ENCODE peak calls at places on chromosomes 7 and 10, in four cellular contexts. I is heart left ventricle, H is PC-9, J is thoracic aorta. Q is an unnamed sample. For H3K27me3 and H3K4me1, the result is how much of the 10 kb centered on the place peaks cover.

GRCh38 chr7:116630932-116631449 is 41.0 kb upstream of the MET start:
- DNase-seq in I (peak), J (peak), H (no peak), Q (no peak)

GRCh38 chr10:35916791-35917190 is 274.7 kb upstream of the FZD8 start:
- DNase-seq in I (no peak), H (no peak), J (no peak), Q (peak)

GRCh38 chr10:77351386-77351785 is 286.2 kb downstream of the KCNMA1 start:
- DNase-seq in J (no peak), I (no peak), H (no peak), Q (peak)

GRCh38 chr10:99981581-99982199 is 28.1 kb downstream of the DNMBP start:
- DNase-seq in J (no peak), H (no peak), I (no peak), Q (no peak)

GRCh38 chr10:71077796-71078453 is 134.4 kb upstream of the UNC5B start:
- DNase-seq in J (no peak), I (peak), H (no peak), Q (no peak)

GRCh38 chr7:33809218-33809617 is 96.1 kb upstream of the BMPER start:
- DNase-seq in I (no peak), H (no peak), J (no peak), Q (no peak)

GRCh38 chr7:126774077-126774476 is 478.7 kb downstream of the GRM8 start:
- DNase-seq in I (no peak), H (no peak), J (no peak), Q (no peak)

GRCh38 chr10:72355214-72355555 is 466 bp upstream of the DNAJB12 start:
- DNase-seq in I (no peak), H (no peak), J (no peak), Q (no peak)

GRCh38 chr7:53272081-53272480 is 236.6 kb downstream of the POM121L12 start:
- DNase-seq in H (no peak), I (no peak), J (no peak), Q (no peak)

GRCh38 chr7:30301751-30302150 is 17.4 kb downstream of the ZNRF2 start:
- DNase-seq in H (no peak), I (no peak), J (no peak), Q (no peak)

GRCh38 chr10:130045091-130045652 is 65.5 kb downstream of the C10orf143 start:
- DNase-seq in I (no peak), J (no peak), H (no peak), Q (no peak)

GRCh38 chr7:37229381-37229780 is 219.3 kb downstream of the ELMO1 start:
- DNase-seq in I (no peak), H (no peak), J (no peak), Q (no peak)

GRCh38 chr7:141702047-141702567 is at the start of gene DENND11:
- DNase-seq in I (peak), J (no peak), H (peak), Q (peak)

GRCh38 chr7:158416283-158416933 is 171.2 kb downstream of the PTPRN2 start:
- DNase-seq in I (no peak), J (no peak), H (no peak), Q (no peak)

GRCh38 chr7:137527634-137528033 is 184.1 kb upstream of the PTN start:
- DNase-seq in H (no peak), J (no peak), I (no peak), Q (no peak)

GRCh38 chr7:116495737-116496136 is 3.8 kb upstream of the CAV2 start:
- DNase-seq in I (no peak), J (no peak), H (peak), Q (no peak)

GRCh38 chr7:129741743-129742213 is 130.3 kb downstream of the NRF1 start:
- DNase-seq in J (no peak), I (no peak), H (no peak), Q (no peak)

GRCh38 chr7:128404826-128405344 is 4.9 kb downstream of the IMPDH1 start:
- DNase-seq in I (no peak), J (no peak), H (no peak), Q (no peak)

GRCh38 chr10:109676703-109677102 is 246.6 kb downstream of the XPNPEP1 start:
- DNase-seq in H (no peak), J (no peak), I (no peak), Q (peak)

GRCh38 chr7:16359201-16359600 is 62.1 kb downstream of the CRPPA start:
- DNase-seq in H (no peak), J (no peak), I (no peak), Q (no peak)

DNA sequence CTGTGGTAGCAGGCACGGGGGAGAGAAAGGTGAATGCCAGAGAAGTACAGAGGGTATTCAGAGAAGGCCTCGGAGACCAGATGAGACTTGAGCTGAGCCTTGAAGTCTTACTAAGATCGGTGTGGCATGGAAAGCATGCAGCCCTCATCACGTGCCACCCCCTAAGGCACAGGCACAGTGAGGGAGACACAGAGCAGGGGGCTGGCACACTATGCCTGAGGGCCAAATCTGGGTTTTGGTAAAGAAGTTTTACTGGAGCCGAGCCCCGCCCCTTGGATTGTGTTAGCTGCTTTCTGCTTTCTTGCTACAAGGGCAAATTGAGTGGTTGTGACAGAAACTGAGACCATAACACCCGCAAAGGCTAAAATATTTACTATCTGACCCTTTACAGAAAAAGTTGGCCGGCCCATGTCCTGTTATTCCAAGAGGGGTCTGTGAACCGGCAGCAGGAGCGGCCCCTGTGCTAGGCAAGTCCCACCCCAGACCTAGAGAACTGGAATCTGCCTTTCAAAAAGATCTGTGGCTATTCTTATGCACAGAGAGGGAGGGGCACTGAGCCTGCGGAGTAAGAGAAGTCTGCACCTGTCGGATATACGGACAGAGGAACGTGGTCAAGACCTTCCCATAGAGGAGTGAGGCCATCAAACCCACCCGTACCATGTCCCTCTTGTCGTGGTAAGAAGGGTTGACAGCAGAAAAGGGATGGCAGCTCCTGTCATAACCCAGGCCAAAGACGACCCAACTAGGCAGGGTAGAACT is 109.3 kb upstream of the RHEB start:
- DNase-seq in I (no peak), H (no peak), J (no peak), Q (no peak)
- H3K27ac ChIP-seq in I (no peak), H (no peak), J (peak), Q (no peak)

DNA sequence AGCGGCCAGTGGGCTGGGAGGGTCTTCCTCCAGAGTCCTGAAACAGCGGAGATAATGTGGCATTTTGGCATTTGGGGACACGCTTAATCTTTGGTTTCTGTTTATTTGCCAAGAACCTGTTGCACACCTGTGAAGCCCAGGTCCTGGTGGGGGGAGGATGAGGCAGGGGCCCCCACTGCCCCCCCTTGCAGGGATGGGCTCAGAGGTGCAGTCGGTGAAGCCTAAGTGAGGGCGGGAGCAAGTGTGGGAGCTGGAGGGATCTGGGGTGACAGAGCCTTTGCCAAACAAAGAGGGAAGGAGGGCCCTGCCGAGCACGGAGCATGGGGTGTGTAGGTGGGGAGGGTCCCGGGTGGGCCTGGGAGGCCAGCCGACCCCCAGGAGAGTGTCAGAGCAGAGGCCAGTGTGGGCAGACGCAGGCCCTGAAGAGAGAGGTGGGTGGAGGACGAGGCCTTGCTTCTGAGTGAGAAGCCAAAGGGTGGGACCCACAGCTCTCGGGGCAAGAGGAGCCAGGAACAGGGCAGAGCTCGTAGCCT is 62.1 kb upstream of the ADGRA1 start:
- DNase-seq in J (no peak), I (no peak), H (no peak), Q (no peak)
- H3K27me3 ChIP-seq in J (under half), I (under half), H (half or more), Q (under half)

GRCh38 chr10:79140083-79140793 is 71.5 kb downstream of the ZMIZ1 start:
- DNase-seq in J (no peak), H (no peak), I (no peak), Q (no peak)

GRCh38 chr10:79142522-79143309 is 74.0 kb downstream of the ZMIZ1 start:
- DNase-seq in H (no peak), J (no peak), I (no peak), Q (no peak)

GRCh38 chr10:79139124-79139835 is 70.5 kb downstream of the ZMIZ1 start:
- DNase-seq in H (no peak), J (peak), I (peak), Q (no peak)

GRCh38 chr10:79142064-79142491 is 73.3 kb downstream of the ZMIZ1 start:
- DNase-seq in J (no peak), H (no peak), I (no peak), Q (no peak)

GRCh38 chr10:79140906-79141305 is 72.1 kb downstream of the ZMIZ1 start:
- DNase-seq in I (no peak), H (no peak), J (no peak), Q (no peak)
- H3K4me1 ChIP-seq in I (half or more), H (under half), J (under half), Q (half or more)

DNA sequence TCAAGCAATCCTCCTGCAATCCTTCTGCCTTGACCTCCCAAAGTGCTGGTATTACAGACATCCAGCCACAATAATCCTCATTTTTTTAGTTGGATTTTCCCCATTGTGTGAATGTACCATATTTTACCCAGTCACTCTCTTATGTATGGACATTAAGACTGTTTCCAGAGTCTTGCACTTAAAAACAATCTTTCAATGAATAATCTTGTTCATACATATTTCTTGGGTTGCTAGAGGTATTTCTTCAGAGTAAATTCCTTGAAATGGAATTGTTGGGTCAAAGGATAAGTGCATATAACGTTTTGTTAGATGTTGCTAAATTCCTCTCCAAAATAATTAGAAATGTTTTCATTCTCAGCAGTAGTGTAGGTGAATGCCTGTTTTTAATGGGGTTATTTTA is 283.1 kb upstream of the KAT6B start:
- DNase-seq in J (no peak), H (no peak), I (no peak), Q (no peak)
- H3K27ac ChIP-seq in J (no peak), H (no peak), I (no peak), Q (no peak)

DNA sequence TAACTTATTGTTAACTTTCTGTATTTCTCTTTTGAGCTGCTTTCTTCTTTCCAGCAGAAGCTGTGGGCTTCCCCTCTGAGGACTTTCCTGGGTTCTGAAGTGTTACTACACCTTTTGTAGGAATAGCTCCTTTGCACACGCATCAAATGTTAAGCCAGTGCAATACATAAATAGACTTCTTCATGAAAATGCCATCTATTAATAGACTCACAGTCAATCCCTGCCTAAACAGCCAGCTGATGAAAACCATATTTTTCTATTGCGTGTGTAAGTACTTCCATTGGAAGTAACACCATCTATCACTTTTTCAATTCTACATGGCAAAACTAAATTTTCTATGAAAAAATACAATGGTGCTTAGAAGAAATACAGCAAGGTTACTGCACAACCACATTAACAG is 1.4 kb downstream of the ABCB4 start:
- DNase-seq in H (no peak), J (no peak), I (no peak), Q (peak)
- H3K27me3 ChIP-seq in H (under half), J (under half), I (under half), Q (under half)

GRCh38 chr7:130901209-130901783 is 167.3 kb upstream of the KLF14 start:
- DNase-seq in J (peak), I (peak), H (no peak), Q (peak)
- H3K4me1 ChIP-seq in J (under half), I (half or more), H (half or more), Q (half or more)

DNA sequence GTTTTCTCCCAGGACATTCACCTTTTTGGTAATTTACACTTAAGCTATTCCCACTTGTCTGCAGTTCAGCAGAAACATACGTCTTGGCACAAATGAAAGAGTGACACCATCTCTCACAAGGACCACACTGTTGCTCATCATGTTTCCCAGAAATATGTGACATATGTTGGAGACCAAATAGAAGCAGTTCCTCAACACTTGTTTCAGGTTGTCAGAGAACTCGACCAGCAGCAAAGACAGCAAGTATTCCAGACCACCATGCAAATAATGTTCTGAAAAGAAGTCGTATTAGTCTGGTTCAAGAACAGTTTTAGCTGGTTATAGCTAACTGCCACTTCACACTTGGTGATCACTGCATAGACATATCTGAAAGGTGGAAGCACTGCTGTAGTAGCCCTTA is 81.3 kb upstream of the KLF6 start:
- DNase-seq in I (no peak), H (no peak), J (no peak), Q (no peak)
- H3K27ac ChIP-seq in I (peak), H (no peak), J (no peak), Q (no peak)